ENCODE peak calls at places on chromosomes 3 and 15, in four cellular contexts. W is WTC11, I is HepG2, H is K562. P is an unnamed sample.

GRCh38 chr3:126704494-126705214 is 614 bp downstream of the CHCHD6 start:
- DNase-seq in W (no peak), I (no peak), H (no peak), P (no peak)

GRCh38 chr3:46989146-46989810 is 9.8 kb downstream of the NBEAL2 start:
- DNase-seq in H (peak), I (no peak), W (peak), P (no peak)

GRCh38 chr3:152459572-152459971 is 190.8 kb downstream of the MBNL1 start:
- DNase-seq in I (no peak), W (no peak), H (no peak), P (no peak)

GRCh38 chr3:153163349-153164008 is 1.5 kb downstream of the RAP2B start:
- DNase-seq in H (peak), W (no peak), I (no peak), P (peak)

GRCh38 chr3:9746330-9746729 is 3.4 kb upstream of the OGG1 start:
- DNase-seq in I (no peak), H (no peak), W (no peak), P (no peak)

GRCh38 chr15:81194723-81195122 is 2.0 kb upstream of the IL16 start:
- DNase-seq in H (no peak), I (no peak), W (no peak), P (no peak)

GRCh38 chr3:47578119-47578630 is 490 bp downstream of the CSPG5 start:
- DNase-seq in I (no peak), H (peak), W (peak), P (peak)

GRCh38 chr3:11288786-11289637 is 16.8 kb downstream of the ATG7 start:
- DNase-seq in H (peak), I (peak), W (no peak), P (peak)

GRCh38 chr3:146339262-146339808 is 88.4 kb upstream of the PLSCR4 start:
- DNase-seq in I (no peak), H (no peak), W (no peak), P (no peak)

GRCh38 chr3:30078736-30079135 is 527.7 kb upstream of the TGFBR2 start:
- DNase-seq in H (no peak), I (no peak), W (no peak), P (no peak)

GRCh38 chr15:39304201-39304841 is 276.6 kb upstream of the THBS1 start:
- DNase-seq in H (no peak), I (no peak), W (no peak), P (no peak)

GRCh38 chr3:7915356-7915755 is 586.3 kb upstream of the LMCD1 start:
- DNase-seq in W (peak), I (no peak), H (no peak), P (no peak)

GRCh38 chr15:84604804-84605203 is 4.0 kb downstream of the ZSCAN2 start:
- DNase-seq in I (no peak), H (no peak), W (no peak), P (no peak)

GRCh38 chr15:61685971-61686370 is 374.3 kb downstream of the VPS13C start:
- DNase-seq in W (no peak), I (no peak), H (no peak), P (no peak)

GRCh38 chr3:10941972-10942371 is 50.6 kb upstream of the SLC6A1 start:
- DNase-seq in I (no peak), H (peak), W (peak), P (no peak)

GRCh38 chr3:186624598-186624997 is 11.7 kb downstream of the AHSG start:
- DNase-seq in I (no peak), H (no peak), W (no peak), P (no peak)

GRCh38 chr3:46950661-46951241 is 25.8 kb downstream of the CCDC12 start:
- DNase-seq in I (no peak), H (no peak), W (no peak), P (no peak)

GRCh38 chr3:133437391-133438093 is 37.7 kb downstream of the BFSP2 start:
- DNase-seq in W (no peak), I (no peak), H (no peak), P (peak)

GRCh38 chr15:35182841-35183479 is 97.9 kb upstream of the NANOGP8 start:
- DNase-seq in W (peak), I (no peak), H (no peak), P (no peak)

GRCh38 chr15:49191892-49192291 is 21.8 kb downstream of the GALK2 start:
- DNase-seq in H (no peak), I (no peak), W (no peak), P (no peak)

GRCh38 chr3:58059349-58060321 is 51.4 kb downstream of the FLNB start:
- DNase-seq in I (peak), W (no peak), H (peak), P (no peak)

GRCh38 chr3:52108302-52109232 is 45.7 kb downstream of the POC1A start:
- DNase-seq in W (peak), I (no peak), H (peak), P (no peak)

GRCh38 chr3:124409650-124410275 is 320.5 kb upstream of the UMPS start:
- DNase-seq in W (no peak), I (no peak), H (no peak), P (peak)

GRCh38 chr3:140602781-140603180 is 75.1 kb upstream of the TRIM42 start:
- DNase-seq in W (no peak), I (no peak), H (no peak), P (no peak)

DNA sequence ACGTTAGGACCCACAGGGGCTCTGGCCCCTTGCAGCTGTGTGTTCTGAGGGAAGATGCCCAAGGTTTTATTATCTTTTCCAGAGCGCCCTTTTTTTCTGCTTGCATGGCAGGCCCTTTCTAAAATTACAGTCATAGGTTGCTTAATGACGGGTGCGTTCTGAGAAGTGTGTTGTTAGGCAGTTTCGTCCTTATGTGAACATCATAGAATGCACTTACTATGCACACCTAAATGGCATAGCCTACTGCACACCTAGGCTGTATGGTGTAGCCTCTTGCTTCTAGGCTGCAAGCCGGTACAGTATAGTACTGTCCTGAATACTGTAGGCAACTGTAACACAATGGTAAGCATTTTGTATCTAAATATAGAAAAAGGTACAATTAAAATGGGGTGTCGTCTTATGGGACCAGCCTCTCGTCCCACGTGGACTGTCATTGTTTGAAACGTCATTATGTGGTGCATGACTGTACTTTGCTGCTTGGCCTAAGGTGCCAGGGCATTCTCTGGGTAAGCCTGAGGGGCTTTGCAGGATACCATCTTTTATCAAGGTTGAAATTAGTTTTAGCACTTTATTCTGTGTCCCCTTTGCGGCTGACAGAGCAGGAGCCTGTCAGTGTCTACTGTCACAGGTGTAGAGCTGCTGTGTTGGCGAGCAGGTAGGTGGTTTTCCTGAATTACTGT is 10.9 kb downstream of the KLF13 start:
- DNase-seq in W (no peak), I (no peak), H (no peak), P (no peak)
- TF ChIP-seq HMGXB4 in W (no peak), I (no peak), H (no peak), P (no peak)

GRCh38 chr3:66998899-66999235 is 760 bp downstream of the KBTBD8 start:
- DNase-seq in I (no peak), H (no peak), W (no peak), P (no peak)
- TF ChIP-seq HMGXB4 in I (no peak), H (no peak), W (no peak), P (no peak)

DNA sequence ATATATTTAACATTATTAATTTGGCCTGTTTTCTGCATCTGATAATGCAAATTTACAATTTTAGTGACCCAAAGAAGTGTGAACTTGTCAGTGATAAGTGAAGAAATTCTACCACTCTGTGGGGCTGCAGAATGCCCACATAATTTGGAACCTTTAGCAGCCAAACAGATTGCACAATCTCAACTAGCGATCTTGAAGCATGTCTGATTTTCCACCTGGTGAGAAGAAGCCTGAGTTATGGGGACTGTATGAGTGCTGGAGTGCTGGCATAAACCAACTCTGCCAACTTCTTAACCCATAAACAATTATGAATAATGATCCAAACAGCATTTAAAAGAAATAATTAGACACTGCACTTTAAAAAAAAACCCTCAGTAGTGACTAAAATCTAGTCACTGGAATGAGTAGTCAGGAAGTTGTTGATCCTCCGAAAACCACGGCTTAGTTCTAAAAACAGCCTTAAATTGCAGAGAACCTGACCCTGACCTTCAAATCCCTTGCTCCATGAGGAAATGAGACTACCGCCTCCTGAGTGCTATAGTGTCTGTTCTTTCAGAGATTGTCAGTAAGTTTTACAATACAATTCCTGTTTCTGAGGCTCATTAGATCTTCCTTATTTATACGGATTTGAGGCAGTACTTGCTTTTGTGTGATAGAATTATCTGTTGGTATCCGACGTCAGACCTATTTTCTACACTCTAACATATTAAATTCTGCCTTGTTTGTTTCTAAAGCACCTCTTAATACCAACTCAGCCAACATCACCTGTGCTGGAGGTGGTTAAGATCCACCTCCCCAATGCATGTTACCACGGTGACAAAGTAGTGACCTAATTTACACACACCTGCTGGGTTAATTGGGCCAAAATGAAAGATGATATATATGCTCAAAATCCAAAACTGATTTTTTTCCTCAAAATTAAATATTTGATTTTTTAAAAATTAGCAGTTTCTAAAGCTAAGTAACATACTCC is 267.7 kb downstream of the ZBTB20 start:
- DNase-seq in I (no peak), H (no peak), W (no peak), P (peak)
- TF ChIP-seq HMGXB4 in I (no peak), H (no peak), W (no peak), P (no peak)

DNA sequence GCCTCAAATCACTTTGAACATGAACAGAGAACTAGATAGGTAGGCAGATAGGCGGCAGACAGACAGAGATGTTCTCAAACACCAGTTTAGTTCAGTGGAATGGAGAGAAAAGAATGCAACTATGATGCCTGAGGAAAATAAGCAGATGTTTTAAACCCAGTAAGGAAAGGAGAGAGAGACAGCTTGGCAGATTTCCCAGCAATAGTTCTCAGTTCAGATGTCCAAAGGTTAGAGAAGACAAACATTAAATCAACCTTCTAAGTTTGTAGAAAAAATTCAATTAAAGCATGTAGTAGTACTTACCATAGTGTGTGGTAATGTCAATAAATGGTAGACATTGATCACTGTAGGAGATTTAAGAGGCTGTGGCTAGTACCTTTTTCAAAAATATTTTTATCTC is 209.7 kb upstream of the PFN2 start:
- DNase-seq in I (peak), W (no peak), H (no peak), P (no peak)
- TF ChIP-seq HMGXB4 in I (no peak), W (no peak), H (no peak), P (no peak)

DNA sequence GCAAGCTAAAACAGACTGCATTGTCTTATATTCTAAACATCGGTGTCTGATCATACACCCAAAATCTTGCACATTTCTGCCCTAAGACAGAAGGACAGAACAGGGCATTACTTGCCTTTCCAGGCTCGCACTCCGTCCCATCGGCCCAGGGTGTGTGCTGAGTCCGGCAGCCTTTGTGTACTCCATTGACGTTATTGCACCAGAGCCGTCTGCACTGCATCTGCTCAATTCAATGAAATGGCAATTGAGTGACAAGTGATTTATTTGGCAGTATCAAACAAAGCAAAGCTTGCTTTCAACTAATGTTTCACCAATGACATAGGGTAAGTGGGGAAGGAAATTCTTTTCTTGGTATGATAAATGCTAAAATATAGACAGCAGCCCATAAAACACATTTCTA is 40.0 kb downstream of the ADAMTS9 start:
- DNase-seq in H (no peak), I (no peak), W (no peak), P (no peak)
- TF ChIP-seq HMGXB4 in H (no peak), I (no peak), W (no peak), P (no peak)

DNA sequence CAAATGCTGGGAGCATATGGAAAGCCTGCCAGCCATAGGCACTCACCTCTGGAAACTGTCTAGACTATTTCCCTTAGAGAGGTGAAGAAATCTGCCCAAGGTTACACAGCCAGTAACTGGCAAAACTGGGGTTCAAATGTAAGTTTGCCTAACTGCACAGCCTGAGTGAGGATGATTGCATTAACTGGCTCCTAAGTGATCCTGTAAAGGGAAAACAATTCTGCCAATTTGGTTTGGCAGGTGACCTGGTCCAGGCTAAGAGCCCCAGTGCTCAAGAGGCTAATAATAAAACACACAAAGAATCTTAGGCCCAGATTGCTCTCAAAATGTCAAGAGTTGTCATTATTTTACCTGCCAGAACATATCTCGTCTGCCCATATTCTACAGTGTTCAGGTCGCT is 43.9 kb upstream of the SPRED1 start:
- DNase-seq in I (no peak), H (no peak), W (no peak), P (no peak)
- TF ChIP-seq HMGXB4 in I (no peak), H (no peak), W (no peak), P (no peak)

GRCh38 chr15:92801412-92801773 is 98.7 kb upstream of the CHD2 start:
- DNase-seq in I (no peak), W (no peak), H (no peak), P (peak)

GRCh38 chr15:92803852-92804609 is 96.1 kb upstream of the CHD2 start:
- DNase-seq in W (no peak), I (peak), H (peak), P (peak)

GRCh38 chr15:92803536-92803851 is 96.6 kb upstream of the CHD2 start:
- DNase-seq in I (no peak), W (no peak), H (no peak), P (no peak)

GRCh38 chr15:92800013-92800412 is 100.1 kb upstream of the CHD2 start:
- DNase-seq in W (no peak), I (no peak), H (no peak), P (no peak)

DNA sequence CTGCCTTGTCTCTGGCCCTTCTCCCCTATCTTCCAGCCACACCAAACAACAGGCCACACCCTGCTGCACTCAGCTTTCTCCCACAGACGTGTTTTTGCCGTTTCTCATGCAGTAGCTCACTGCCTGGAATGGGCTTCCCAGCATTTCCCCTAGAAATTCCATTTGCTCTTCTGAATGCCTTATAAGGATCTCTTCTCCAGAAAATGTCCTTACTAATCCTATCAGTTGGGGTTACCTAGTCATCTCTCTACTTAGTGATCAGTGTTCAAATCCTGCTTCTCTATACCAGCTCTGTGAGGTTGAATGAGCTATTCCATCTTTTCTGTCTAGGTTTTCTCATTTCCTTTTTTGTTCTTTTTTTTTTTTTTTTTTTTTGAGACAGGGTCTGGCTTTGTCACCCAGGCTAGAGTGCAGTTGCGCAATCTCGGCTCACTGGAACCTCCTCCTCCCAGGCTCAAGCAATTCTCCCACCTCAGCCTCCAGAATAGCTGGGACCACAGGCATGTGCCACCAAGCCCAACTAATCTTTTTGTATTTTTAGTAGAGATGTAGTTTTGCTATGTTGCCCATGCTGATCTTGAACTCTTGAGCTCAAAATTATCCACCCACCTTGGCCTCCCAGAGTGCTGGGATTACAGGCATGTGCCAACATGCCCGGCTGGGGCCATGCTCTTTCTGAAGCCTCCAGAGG is 98.2 kb upstream of the CHD2 start:
- DNase-seq in I (peak), W (no peak), H (peak), P (no peak)
- TF ChIP-seq HMGXB4 in I (no peak), W (no peak), H (no peak), P (no peak)

DNA sequence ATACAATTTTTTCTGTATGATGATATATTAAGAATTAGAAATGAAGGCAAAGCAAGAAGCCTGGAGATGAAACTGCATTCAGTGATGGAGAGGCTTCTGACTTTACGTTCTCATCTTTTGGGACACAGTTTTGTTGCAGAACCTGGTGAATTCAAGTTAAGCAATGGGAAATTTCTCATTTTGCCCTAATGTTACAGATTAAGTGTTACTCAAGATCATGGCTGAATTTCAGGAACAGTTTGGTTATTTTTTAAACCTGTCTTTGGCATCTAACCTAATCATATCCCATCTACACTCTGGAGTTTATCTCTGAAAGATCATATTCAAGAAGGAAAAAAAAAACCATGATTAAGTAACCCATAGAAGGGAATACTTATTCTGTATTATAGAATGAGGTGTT is 6.0 kb downstream of the NIT2 start:
- DNase-seq in H (no peak), W (no peak), I (no peak), P (no peak)
- TF ChIP-seq HMGXB4 in H (no peak), W (no peak), I (no peak), P (no peak)

GRCh38 chr3:157475921-157476395 is 27.3 kb downstream of the VEPH1 start:
- DNase-seq in W (no peak), I (no peak), H (no peak), P (no peak)

GRCh38 chr3:157479464-157480243 is 23.6 kb downstream of the VEPH1 start:
- DNase-seq in W (no peak), I (no peak), H (no peak), P (no peak)

GRCh38 chr3:157472648-157473047 is 30.6 kb downstream of the VEPH1 start:
- DNase-seq in W (no peak), I (no peak), H (no peak), P (no peak)

GRCh38 chr3:157477441-157477840 is 25.8 kb downstream of the VEPH1 start:
- DNase-seq in I (no peak), W (no peak), H (no peak), P (peak)
- TF ChIP-seq HMGXB4 in I (no peak), W (no peak), H (no peak), P (no peak)

DNA sequence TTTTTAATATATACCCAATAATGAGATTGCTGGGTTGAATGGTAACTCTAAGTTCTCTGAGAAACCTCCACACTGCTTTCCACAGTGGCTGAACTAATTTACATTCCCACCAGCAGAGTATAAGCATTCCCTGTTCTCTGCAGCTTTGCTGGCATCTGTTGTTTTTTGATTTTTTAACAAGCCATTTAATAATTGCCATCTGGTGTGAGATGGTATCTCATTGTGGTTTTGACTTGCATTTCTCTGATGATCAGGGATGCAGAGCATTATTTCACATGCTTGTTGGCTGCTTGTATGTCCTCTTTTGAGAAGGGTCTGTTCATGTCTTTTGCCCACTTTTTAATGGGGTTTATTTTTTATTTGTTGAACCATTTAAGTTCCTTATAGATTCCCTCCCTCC is 75.0 kb upstream of the EPHB3 start:
- DNase-seq in H (no peak), W (no peak), I (no peak), P (no peak)
- TF ChIP-seq HMGXB4 in H (no peak), W (no peak), I (no peak), P (no peak)